ENCODE peak calls at places on chromosomes 11 and 22, in six cellular contexts. One of them, this sample, is unnamed.
A peak's percentile ranks its signal among the peaks of the same experiment; 100 is the strongest.

GRCh38 chr11:120835601-120836228 is 188.2 kb upstream of the TBCEL start:
- DNase-seq in prostate gland: no peak
- DNase-seq in stomach: no peak
- DNase-seq in GM23338: no peak
- DNase-seq in sigmoid colon: no peak
- DNase-seq in H1: no peak
- DNase-seq in this sample: no peak

GRCh38 chr11:43503417-43503816 is 144.7 kb downstream of the TTC17 start:
- DNase-seq in prostate gland: no peak
- DNase-seq in H1: no peak
- DNase-seq in GM23338: peak; percentile 32
- DNase-seq in sigmoid colon: no peak
- DNase-seq in stomach: no peak
- DNase-seq in this sample: no peak

GRCh38 chr11:93458286-93458685 is 84.9 kb downstream of the SMCO4 start:
- DNase-seq in H1: no peak
- DNase-seq in prostate gland: no peak
- DNase-seq in stomach: no peak
- DNase-seq in GM23338: no peak
- DNase-seq in sigmoid colon: no peak
- DNase-seq in this sample: no peak

GRCh38 chr11:99418927-99419707 is 398.4 kb downstream of the CNTN5 start:
- DNase-seq in sigmoid colon: no peak
- DNase-seq in GM23338: peak; percentile 30
- DNase-seq in prostate gland: no peak
- DNase-seq in H1: no peak
- DNase-seq in stomach: no peak
- DNase-seq in this sample: no peak

GRCh38 chr11:8586184-8586583 is 7.8 kb downstream of the STK33 start:
- DNase-seq in H1: no peak
- DNase-seq in sigmoid colon: no peak
- DNase-seq in GM23338: no peak
- DNase-seq in prostate gland: no peak
- DNase-seq in stomach: no peak
- DNase-seq in this sample: no peak

GRCh38 chr11:106840993-106841392 is 177.3 kb downstream of the GUCY1A2 start:
- DNase-seq in sigmoid colon: no peak
- DNase-seq in stomach: no peak
- DNase-seq in H1: no peak
- DNase-seq in GM23338: peak; percentile 24
- DNase-seq in prostate gland: no peak
- DNase-seq in this sample: no peak

GRCh38 chr22:39418696-39419095 is 19.1 kb downstream of the TAB1 start:
- DNase-seq in sigmoid colon: no peak
- DNase-seq in prostate gland: no peak
- DNase-seq in GM23338: no peak
- DNase-seq in stomach: no peak
- DNase-seq in H1: no peak
- DNase-seq in this sample: no peak

GRCh38 chr11:17605736-17606135 is 58.7 kb downstream of the OTOG start:
- DNase-seq in stomach: no peak
- DNase-seq in sigmoid colon: no peak
- DNase-seq in prostate gland: no peak
- DNase-seq in GM23338: no peak
- DNase-seq in H1: no peak
- DNase-seq in this sample: no peak

GRCh38 chr11:19679952-19680823 is 32.4 kb upstream of the NAV2 start:
- DNase-seq in GM23338: peak; percentile 59
- DNase-seq in prostate gland: peak; percentile 77
- DNase-seq in H1: peak; percentile 39
- DNase-seq in stomach: peak; percentile 68
- DNase-seq in sigmoid colon: peak; percentile 96
- DNase-seq in this sample: peak; percentile 96

GRCh38 chr22:19522190-19522880 is 1.9 kb downstream of the CLDN5 start:
- DNase-seq in stomach: no peak
- DNase-seq in sigmoid colon: no peak
- DNase-seq in GM23338: no peak
- DNase-seq in prostate gland: no peak
- DNase-seq in H1: no peak
- DNase-seq in this sample: peak; percentile 71

GRCh38 chr11:124676386-124676785 is 2.7 kb downstream of the SPA17 start:
- DNase-seq in GM23338: no peak
- DNase-seq in prostate gland: no peak
- DNase-seq in stomach: no peak
- DNase-seq in sigmoid colon: no peak
- DNase-seq in H1: no peak
- DNase-seq in this sample: no peak

GRCh38 chr11:106391771-106392412 is 314.4 kb downstream of the AASDHPPT start:
- DNase-seq in H1: no peak
- DNase-seq in stomach: no peak
- DNase-seq in sigmoid colon: no peak
- DNase-seq in prostate gland: no peak
- DNase-seq in GM23338: no peak
- DNase-seq in this sample: no peak

GRCh38 chr11:77195071-77195705 is 67.1 kb downstream of the MYO7A start:
- DNase-seq in stomach: no peak
- DNase-seq in prostate gland: no peak
- DNase-seq in sigmoid colon: peak; percentile 49
- DNase-seq in H1: no peak
- DNase-seq in GM23338: no peak
- DNase-seq in this sample: no peak

GRCh38 chr11:2885017-2885675 is 429 bp downstream of the CDKN1C start:
- DNase-seq in sigmoid colon: peak; percentile 86
- DNase-seq in stomach: peak; percentile 71
- DNase-seq in GM23338: peak; percentile 73
- DNase-seq in H1: no peak
- DNase-seq in prostate gland: peak; percentile 58
- DNase-seq in this sample: no peak

GRCh38 chr22:35172452-35172851 is 84.8 kb upstream of the HMGXB4 start:
- DNase-seq in sigmoid colon: no peak
- DNase-seq in stomach: no peak
- DNase-seq in prostate gland: no peak
- DNase-seq in GM23338: no peak
- DNase-seq in H1: no peak
- DNase-seq in this sample: no peak

GRCh38 chr11:94613120-94613519 is 46.0 kb downstream of the PIWIL4 start:
- DNase-seq in sigmoid colon: no peak
- DNase-seq in prostate gland: no peak
- DNase-seq in stomach: no peak
- DNase-seq in GM23338: no peak
- DNase-seq in H1: no peak
- DNase-seq in this sample: no peak

GRCh38 chr11:85806876-85807275 is 4.1 kb downstream of the SYTL2 start:
- DNase-seq in prostate gland: peak; percentile 24
- DNase-seq in sigmoid colon: no peak
- DNase-seq in H1: no peak
- DNase-seq in GM23338: no peak
- DNase-seq in stomach: no peak
- DNase-seq in this sample: no peak

GRCh38 chr11:82797595-82797971 is 63.9 kb upstream of the FAM181B start:
- DNase-seq in stomach: no peak
- DNase-seq in H1: no peak
- DNase-seq in sigmoid colon: no peak
- DNase-seq in prostate gland: no peak
- DNase-seq in GM23338: no peak
- DNase-seq in this sample: no peak

GRCh38 chr22:29693671-29694070 is 26.1 kb upstream of the CABP7 start:
- DNase-seq in stomach: no peak
- DNase-seq in prostate gland: no peak
- DNase-seq in GM23338: no peak
- DNase-seq in sigmoid colon: no peak
- DNase-seq in H1: no peak
- DNase-seq in this sample: no peak

GRCh38 chr11:108536783-108537182 is 38.6 kb upstream of the POGLUT3 start:
- DNase-seq in H1: no peak
- DNase-seq in GM23338: no peak
- DNase-seq in stomach: no peak
- DNase-seq in prostate gland: no peak
- DNase-seq in sigmoid colon: no peak
- DNase-seq in this sample: peak; percentile 40

GRCh38 chr11:120210651-120211521 is at the start of gene OAF:
- DNase-seq in H1: peak; percentile 58
- DNase-seq in sigmoid colon: peak; percentile 85
- DNase-seq in GM23338: peak; percentile 94
- DNase-seq in prostate gland: peak; percentile 50
- DNase-seq in stomach: peak; percentile 64
- DNase-seq in this sample: no peak

GRCh38 chr11:118608268-118609214 is 1.1 kb downstream of the PHLDB1 start:
- DNase-seq in GM23338: no peak
- DNase-seq in sigmoid colon: peak; percentile 95
- DNase-seq in H1: no peak
- DNase-seq in prostate gland: no peak
- DNase-seq in stomach: peak; percentile 59
- DNase-seq in this sample: no peak

GRCh38 chr11:118051611-118052461 is 25.0 kb upstream of the TMPRSS4 start:
- DNase-seq in stomach: peak; percentile 27
- DNase-seq in sigmoid colon: no peak
- DNase-seq in GM23338: no peak
- DNase-seq in prostate gland: no peak
- DNase-seq in H1: no peak
- DNase-seq in this sample: no peak

GRCh38 chr22:33823552-33823951 is 96.7 kb downstream of the LARGE1 start:
- DNase-seq in H1: no peak
- DNase-seq in stomach: no peak
- DNase-seq in prostate gland: no peak
- DNase-seq in sigmoid colon: no peak
- DNase-seq in GM23338: no peak
- DNase-seq in this sample: no peak

GRCh38 chr11:1260023-1260501 is 37.2 kb downstream of the MUC5B start:
- DNase-seq in prostate gland: no peak
- DNase-seq in stomach: peak; percentile 41
- DNase-seq in H1: no peak
- DNase-seq in sigmoid colon: no peak
- DNase-seq in GM23338: peak; percentile 28
- DNase-seq in this sample: no peak

GRCh38 chr11:45922425-45923082 is at the start of gene LARGE2:
- DNase-seq in prostate gland: peak; percentile 56
- DNase-seq in GM23338: peak; percentile 88
- DNase-seq in H1: no peak
- DNase-seq in stomach: peak; percentile 78
- DNase-seq in sigmoid colon: no peak
- DNase-seq in this sample: no peak

GRCh38 chr22:40509401-40510134 is 127.0 kb downstream of the MRTFA start:
- DNase-seq in prostate gland: no peak
- DNase-seq in stomach: peak; percentile 34
- DNase-seq in GM23338: no peak
- DNase-seq in sigmoid colon: peak; percentile 86
- DNase-seq in H1: no peak
- DNase-seq in this sample: no peak

GRCh38 chr11:60631939-60632338 is 67.5 kb upstream of the MS4A8 start:
- DNase-seq in GM23338: no peak
- DNase-seq in sigmoid colon: no peak
- DNase-seq in H1: no peak
- DNase-seq in stomach: no peak
- DNase-seq in prostate gland: no peak
- DNase-seq in this sample: no peak

GRCh38 chr22:23219317-23219716 is 39.0 kb downstream of the BCR start:
- DNase-seq in sigmoid colon: no peak
- DNase-seq in prostate gland: no peak
- DNase-seq in stomach: no peak
- DNase-seq in GM23338: no peak
- DNase-seq in H1: no peak
- DNase-seq in this sample: no peak
- H3K4me3 ChIP-seq in sigmoid colon: no peak overlapping the region
- H3K4me3 ChIP-seq in prostate gland: no peak overlapping the region
- H3K4me3 ChIP-seq in stomach: no peak overlapping the region
- H3K4me3 ChIP-seq in GM23338: no peak overlapping the region
- H3K4me3 ChIP-seq in H1: no peak overlapping the region
- H3K4me3 ChIP-seq in this sample: no peak overlapping the region

GRCh38 chr11:115912484-115912945 is 408.3 kb upstream of the CADM1 start:
- DNase-seq in H1: no peak
- DNase-seq in GM23338: peak; percentile 62
- DNase-seq in stomach: no peak
- DNase-seq in prostate gland: no peak
- DNase-seq in sigmoid colon: no peak
- DNase-seq in this sample: no peak
- TF ChIP-seq POLR2AphosphoS5 in H1: no peak
- TF ChIP-seq POLR2AphosphoS5 in GM23338: no peak
- TF ChIP-seq POLR2AphosphoS5 in stomach: no peak
- TF ChIP-seq POLR2AphosphoS5 in prostate gland: no peak
- TF ChIP-seq POLR2AphosphoS5 in sigmoid colon: no peak
- TF ChIP-seq POLR2AphosphoS5 in this sample: no peak

GRCh38 chr22:49820984-49821383 is 6.7 kb downstream of the BRD1 start:
- DNase-seq in stomach: no peak
- DNase-seq in sigmoid colon: no peak
- DNase-seq in H1: no peak
- DNase-seq in prostate gland: no peak
- DNase-seq in GM23338: no peak
- DNase-seq in this sample: no peak
- H3K4me1 ChIP-seq in stomach: peaks cover 52% of the 10 kb centered on the region
- H3K4me1 ChIP-seq in sigmoid colon: peaks cover 81% of the 10 kb centered on the region
- H3K4me1 ChIP-seq in H1: peaks cover 2% of the 10 kb centered on the region
- H3K4me1 ChIP-seq in prostate gland: peaks cover 5% of the 10 kb centered on the region
- H3K4me1 ChIP-seq in GM23338: peaks cover 6% of the 10 kb centered on the region
- H3K4me1 ChIP-seq in this sample: peaks cover 79% of the 10 kb centered on the region

DNA sequence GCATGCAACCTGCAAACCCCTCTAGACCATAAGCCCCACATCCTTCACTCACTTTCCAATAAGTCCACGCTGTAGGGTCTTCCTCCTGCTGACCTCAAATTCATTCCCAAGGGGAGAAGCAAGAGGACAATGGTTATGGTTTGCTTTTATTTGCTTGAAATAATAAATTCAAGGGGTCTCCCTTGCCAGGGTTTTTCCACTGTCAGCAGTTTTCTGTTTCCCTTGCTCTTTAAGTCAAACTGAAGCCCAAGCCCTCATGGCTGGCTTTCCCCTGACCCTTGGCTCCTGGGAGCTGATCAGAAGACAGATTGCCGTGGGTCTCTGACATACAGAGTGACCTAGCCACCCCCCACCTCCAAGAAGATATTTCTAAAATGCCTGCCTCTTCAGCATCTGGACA is 3.9 kb downstream of the SLC1A2 start:
- DNase-seq in stomach: no peak
- DNase-seq in prostate gland: no peak
- DNase-seq in sigmoid colon: no peak
- DNase-seq in H1: no peak
- DNase-seq in GM23338: no peak
- DNase-seq in this sample: no peak
- H3K4me3 ChIP-seq in stomach: no peak overlapping the region
- H3K4me3 ChIP-seq in prostate gland: no peak overlapping the region
- H3K4me3 ChIP-seq in sigmoid colon: no peak overlapping the region
- H3K4me3 ChIP-seq in H1: no peak overlapping the region
- H3K4me3 ChIP-seq in GM23338: no peak overlapping the region
- H3K4me3 ChIP-seq in this sample: no peak overlapping the region

This sample was measured in vagina.